ENCODE peak calls at places on chromosomes 12 and 14, in four cellular contexts. H is tibial artery; I is cardiac muscle cell; Q is effector memory CD4-positive, alpha-beta T cell. M is an unnamed sample. For H3K9me3, the result is how much of the 10 kb centered on the place peaks cover.

GRCh38 chr14:69316449-69317391 is 56.8 kb downstream of the GALNT16 start:
- DNase-seq in H (peak), I (peak), Q (no peak), M (peak)

GRCh38 chr14:88479574-88479987 is 75.2 kb downstream of the PTPN21 start:
- DNase-seq in H (no peak), I (no peak), Q (no peak), M (no peak)

GRCh38 chr12:130967631-130968030 is 13.9 kb downstream of the ADGRD1 start:
- DNase-seq in H (peak), I (no peak), Q (no peak), M (no peak)

GRCh38 chr14:68890173-68890931 is 88.8 kb downstream of the ACTN1 start:
- DNase-seq in H (no peak), I (no peak), Q (no peak), M (no peak)

GRCh38 chr14:29741909-29742401 is 185.7 kb downstream of the PRKD1 start:
- DNase-seq in H (peak), I (peak), Q (no peak), M (peak)

GRCh38 chr12:49019435-49020317 is 1.1 kb upstream of the PRKAG1 start:
- DNase-seq in H (no peak), I (peak), Q (no peak), M (peak)

GRCh38 chr12:119843100-119843499 is 34.0 kb downstream of the CIT start:
- DNase-seq in H (no peak), I (peak), Q (no peak), M (no peak)

GRCh38 chr12:71321130-71321529 is 118.5 kb upstream of the LGR5 start:
- DNase-seq in H (no peak), I (no peak), Q (no peak), M (no peak)

GRCh38 chr12:94150483-94151225 is 2.3 kb downstream of the PLXNC1 start:
- DNase-seq in H (no peak), I (peak), Q (peak), M (no peak)

GRCh38 chr12:106892075-106892474 is 63.6 kb upstream of the TMEM263 start:
- DNase-seq in H (no peak), I (no peak), Q (no peak), M (no peak)

GRCh38 chr12:113697646-113698504 is 226.2 kb upstream of the LHX5 start:
- DNase-seq in H (no peak), I (no peak), Q (no peak), M (no peak)

GRCh38 chr14:24279301-24280186 is 8.1 kb upstream of the RABGGTA start:
- DNase-seq in H (no peak), I (no peak), Q (no peak), M (no peak)

GRCh38 chr12:145369-145960 is 68.5 kb downstream of the SLC6A12 start:
- DNase-seq in H (no peak), I (no peak), Q (no peak), M (no peak)

GRCh38 chr12:50022903-50023302 is 2.4 kb downstream of the RACGAP1 start:
- DNase-seq in H (no peak), I (no peak), Q (no peak), M (no peak)

GRCh38 chr12:67223225-67223624 is 45.9 kb upstream of the CAND1 start:
- DNase-seq in H (no peak), I (no peak), Q (no peak), M (no peak)

GRCh38 chr12:22628228-22628627 is 3.3 kb downstream of the ETNK1 start:
- DNase-seq in H (no peak), I (no peak), Q (no peak), M (no peak)

GRCh38 chr12:82721726-82722125 is 35.0 kb downstream of the TMTC2 start:
- DNase-seq in H (no peak), I (no peak), Q (no peak), M (no peak)

GRCh38 chr12:30880061-30880460 is 46.5 kb upstream of the TSPAN11 start:
- DNase-seq in H (no peak), I (no peak), Q (no peak), M (no peak)

GRCh38 chr14:59282366-59282765 is 93.9 kb downstream of the DAAM1 start:
- DNase-seq in H (no peak), I (peak), Q (no peak), M (no peak)

GRCh38 chr14:81265641-81266169 is 44.9 kb upstream of the GTF2A1 start:
- DNase-seq in H (no peak), I (no peak), Q (no peak), M (no peak)

GRCh38 chr14:22311625-22312024 is 277.4 kb downstream of the DAD1 start:
- DNase-seq in H (no peak), I (no peak), Q (no peak), M (no peak)

GRCh38 chr12:45863332-45863731 is 127.0 kb downstream of the SCAF11 start:
- DNase-seq in H (no peak), I (no peak), Q (no peak), M (no peak)

GRCh38 chr14:86404425-86404824 is 874.5 kb downstream of the FLRT2 start:
- DNase-seq in H (no peak), I (peak), Q (no peak), M (no peak)

GRCh38 chr12:18139989-18140596 is 50.1 kb upstream of the RERGL start:
- DNase-seq in H (no peak), I (peak), Q (no peak), M (no peak)

GRCh38 chr12:2291182-2291832 is 238.5 kb downstream of the CACNA1C start:
- DNase-seq in H (no peak), I (peak), Q (no peak), M (peak)

GRCh38 chr14:76613616-76614015 is 147.7 kb upstream of the VASH1 start:
- DNase-seq in H (no peak), I (no peak), Q (no peak), M (no peak)

GRCh38 chr12:57342207-57342691 is 88.6 kb downstream of the R3HDM2 start:
- DNase-seq in H (no peak), I (peak), Q (no peak), M (peak)

GRCh38 chr12:106134294-106134949 is 4.3 kb downstream of the NUAK1 start:
- DNase-seq in H (no peak), I (peak), Q (no peak), M (no peak)

GRCh38 chr12:49705479-49706267 is 1.5 kb downstream of the FMNL3 start:
- DNase-seq in H (peak), I (peak), Q (no peak), M (peak)

GRCh38 chr14:36279306-36280244 is 40.9 kb downstream of the MBIP start:
- DNase-seq in H (no peak), I (no peak), Q (no peak), M (no peak)

GRCh38 chr12:43312991-43313505 is 239.0 kb downstream of the ADAMTS20 start:
- DNase-seq in H (no peak), I (peak), Q (no peak), M (no peak)

GRCh38 chr14:50061664-50062437 is 54.5 kb downstream of the VCPKMT start:
- DNase-seq in H (no peak), I (peak), Q (peak), M (peak)

GRCh38 chr12:15608931-15609330 is 180.3 kb downstream of the EPS8 start:
- DNase-seq in H (no peak), I (no peak), Q (no peak), M (no peak)

GRCh38 chr12:50110762-50111416 is 1.1 kb upstream of the COX14 start:
- DNase-seq in H (peak), I (no peak), Q (no peak), M (peak)

GRCh38 chr12:21354641-21355040 is 18.1 kb upstream of the IAPP start:
- DNase-seq in H (no peak), I (no peak), Q (no peak), M (no peak)

GRCh38 chr12:101697930-101698781 is 716 bp downstream of the CHPT1 start:
- DNase-seq in H (peak), I (peak), Q (no peak), M (peak)
- H3K27ac ChIP-seq in H (peak), I (peak), Q (peak), M (peak)

GRCh38 chr12:53985358-53985899 is 483 bp downstream of the HOXC10 start:
- DNase-seq in H (no peak), I (no peak), Q (no peak), M (no peak)

GRCh38 chr12:53986686-53987180 is 1.8 kb downstream of the HOXC10 start:
- DNase-seq in H (no peak), I (no peak), Q (no peak), M (no peak)

GRCh38 chr12:53985900-53986685 is 1.1 kb downstream of the HOXC10 start:
- DNase-seq in H (no peak), I (no peak), Q (no peak), M (no peak)

GRCh38 chr12:53983580-53984572 is 1.1 kb upstream of the HOXC10 start:
- DNase-seq in H (no peak), I (no peak), Q (no peak), M (no peak)

GRCh38 chr12:53984901-53985357 is at the start of gene HOXC10:
- DNase-seq in H (peak), I (peak), Q (peak), M (peak)
- H3K4me3 ChIP-seq in H (peak), I (no peak), Q (peak), M (peak)

GRCh38 chr12:76042147-76042546 is 10.6 kb upstream of the PHLDA1 start:
- DNase-seq in H (no peak), I (no peak), Q (no peak), M (no peak)
- H3K9me3 ChIP-seq in H (under half), I (under half), Q (under half), M (under half)

GRCh38 chr12:52427083-52427482 is 7.1 kb downstream of the KRT75 start:
- DNase-seq in H (no peak), I (no peak), Q (no peak), M (no peak)

GRCh38 chr12:52423035-52423434 is 11.1 kb downstream of the KRT75 start:
- DNase-seq in H (no peak), I (peak), Q (no peak), M (no peak)

GRCh38 chr12:52426034-52426433 is 8.1 kb downstream of the KRT75 start:
- DNase-seq in H (no peak), I (no peak), Q (no peak), M (no peak)

GRCh38 chr12:52425466-52425865 is 8.7 kb downstream of the KRT75 start:
- DNase-seq in H (no peak), I (no peak), Q (no peak), M (no peak)

DNA sequence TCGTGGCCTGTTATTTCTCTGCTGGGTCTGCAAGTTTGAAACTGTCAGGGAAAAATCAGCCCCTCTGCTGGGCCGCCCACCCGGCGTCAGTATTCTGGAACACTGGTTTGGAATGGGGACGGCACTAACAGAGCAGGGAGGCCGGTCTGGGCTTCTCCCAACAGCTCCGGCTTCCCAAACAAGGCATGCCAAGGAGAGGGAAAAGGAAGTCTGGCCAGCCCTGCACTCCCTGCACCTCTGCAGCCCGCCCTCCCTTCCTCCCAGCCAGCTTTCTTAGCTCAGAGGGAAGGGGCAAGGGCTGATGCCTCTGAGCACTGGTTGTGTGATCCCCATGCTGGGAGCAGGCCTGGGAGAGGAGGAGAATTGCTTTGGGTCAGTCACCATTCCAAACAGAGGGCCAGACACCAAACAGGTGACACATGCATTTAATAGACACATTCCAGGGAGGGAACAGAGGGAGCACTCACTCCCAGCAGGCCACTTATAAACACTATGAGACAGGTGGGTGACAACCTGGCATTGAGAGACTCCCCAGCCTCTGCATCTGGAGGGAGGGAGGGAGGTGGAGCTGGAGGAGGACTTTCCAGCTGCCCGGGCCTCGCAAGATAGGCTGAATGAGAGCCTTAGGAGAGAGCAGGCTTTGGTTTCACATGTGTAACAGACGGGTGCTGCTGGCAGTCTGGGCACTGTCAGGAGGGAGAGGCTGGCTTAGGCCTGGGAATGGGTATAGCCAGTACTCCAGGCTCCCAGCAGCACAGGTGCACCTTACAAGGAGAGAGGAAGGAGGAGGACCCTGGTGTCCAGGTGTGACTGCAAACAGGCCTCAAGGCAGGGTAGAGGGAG is 10.3 kb downstream of the KRT75 start:
- DNase-seq in H (no peak), I (peak), Q (no peak), M (no peak)
- H3K27ac ChIP-seq in H (no peak), I (no peak), Q (no peak), M (no peak)

GRCh38 chr12:121228919-121229650 is 19.2 kb downstream of the P2RX4 start:
- DNase-seq in H (no peak), I (no peak), Q (no peak), M (no peak)
- H3K4me3 ChIP-seq in H (no peak), I (no peak), Q (no peak), M (no peak)

DNA sequence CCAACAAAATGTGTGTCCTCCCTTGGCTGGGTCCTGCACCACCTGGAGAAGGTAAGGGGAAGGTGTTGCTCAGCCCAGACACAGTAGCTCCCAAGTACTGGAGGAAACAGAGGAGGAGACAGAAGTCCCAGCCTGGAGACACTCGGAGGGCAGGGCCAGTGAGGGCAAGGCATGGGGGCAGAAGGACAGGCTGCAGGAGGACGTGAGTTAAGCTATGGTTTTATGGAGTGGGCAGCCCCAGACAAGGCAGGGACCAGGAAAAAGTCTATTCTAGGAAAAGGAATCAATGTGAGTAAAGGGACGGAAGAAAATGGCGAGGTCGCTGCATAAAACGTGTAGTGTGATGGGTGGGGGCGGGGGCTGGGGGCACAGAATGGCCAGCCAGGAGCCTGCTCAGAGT is 210.1 kb upstream of the DIO3 start:
- DNase-seq in H (no peak), I (no peak), Q (no peak), M (no peak)
- H3K9me3 ChIP-seq in H (under half), I (under half), Q (under half), M (under half)

DNA sequence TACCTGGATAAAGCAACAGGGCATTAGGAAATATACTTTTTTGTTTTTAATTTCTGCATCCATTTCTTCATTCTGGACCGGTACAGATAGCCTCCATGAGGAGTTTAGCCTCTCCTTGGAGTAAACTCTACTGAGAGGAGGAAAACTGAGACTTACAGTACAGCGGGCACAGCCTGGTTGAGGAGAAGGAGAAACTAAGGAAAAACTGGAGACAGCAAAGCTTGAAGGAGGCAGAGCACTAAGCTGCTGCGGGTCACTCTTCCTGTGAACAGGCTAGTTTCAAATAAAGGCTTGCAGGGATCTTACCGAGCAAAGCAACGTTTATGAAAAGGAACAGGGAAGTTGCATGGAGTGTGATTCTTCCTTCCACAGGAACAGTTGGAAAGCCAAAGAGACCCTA is 362 bp upstream of the SSTR1 start:
- DNase-seq in H (no peak), I (peak), Q (no peak), M (no peak)
- H3K27ac ChIP-seq in H (no peak), I (no peak), Q (no peak), M (no peak)

DNA sequence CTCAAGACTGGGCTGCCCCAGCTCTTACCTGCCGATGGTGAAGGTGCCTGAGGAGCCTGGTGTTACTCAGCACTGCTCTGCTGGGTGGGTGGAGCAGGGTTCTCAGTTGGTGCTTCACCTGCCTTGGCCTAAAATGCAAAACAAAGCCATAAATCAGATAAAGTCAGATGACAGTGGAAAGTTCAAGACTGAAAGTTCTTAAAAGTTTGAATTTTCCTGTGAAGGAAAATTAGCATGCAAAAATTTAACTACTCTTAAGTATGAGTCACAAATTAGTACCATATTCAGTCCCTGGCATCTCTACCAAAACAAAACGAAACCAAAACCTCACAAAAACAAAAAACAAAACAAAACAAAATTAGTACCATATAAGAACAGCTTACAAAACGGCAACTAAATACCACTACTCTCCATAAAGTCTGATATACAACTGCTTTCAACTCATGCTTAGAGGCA is 21.9 kb downstream of the YBX3 start:
- DNase-seq in H (no peak), I (no peak), Q (no peak), M (no peak)
- H3K4me3 ChIP-seq in H (no peak), I (no peak), Q (no peak), M (no peak)

DNA sequence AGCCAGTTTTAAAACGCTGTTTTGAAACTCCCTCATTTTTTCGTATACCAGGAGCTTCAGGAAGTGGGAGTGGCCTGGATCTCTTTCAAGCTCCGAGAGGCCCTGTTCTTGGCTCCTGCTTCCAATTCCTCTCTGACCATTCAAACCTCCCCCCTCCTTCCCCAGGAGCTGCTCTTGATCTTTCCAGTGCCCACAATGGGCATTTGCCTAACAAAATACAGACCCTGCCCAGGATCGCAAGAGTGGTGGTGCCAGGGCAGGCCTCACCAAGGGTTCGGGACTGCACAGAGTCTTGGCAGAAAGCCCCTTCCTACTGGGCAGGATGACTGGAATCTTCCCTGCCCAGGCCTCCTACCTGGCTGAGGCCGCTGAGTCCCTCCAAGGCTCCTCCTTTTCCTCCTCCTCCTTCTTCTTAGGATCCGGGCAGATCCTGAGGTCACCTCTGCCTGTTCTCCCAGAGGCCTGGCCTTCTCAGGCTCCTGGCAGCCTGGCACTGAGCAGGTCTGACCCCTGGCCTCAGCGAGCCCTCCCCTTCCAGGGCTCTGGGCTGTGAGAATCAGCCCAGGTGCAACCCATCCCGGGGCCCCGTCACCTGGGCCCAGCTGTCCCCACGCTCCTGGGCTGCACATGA is 46.9 kb upstream of the NOS1 start:
- DNase-seq in H (peak), I (peak), Q (no peak), M (peak)
- H3K9me3 ChIP-seq in H (under half), I (under half), Q (under half), M (under half)